ENCODE peak calls at places on chromosome X, in nine cellular contexts. P, D, U, Z, W, O, T, S and V are unnamed samples.
A peak's percentile ranks its signal among the peaks of the same experiment; 100 is the strongest.

GRCh38 chrX:110316351-110317078 is 1.4 kb downstream of the AMMECR1 start:
- DNase-seq in P (no peak), D (peak; percentile 8), U (no peak), Z (no peak), W (no peak), O (no peak), T (no peak), S (no peak), V (no peak)

GRCh38 chrX:47176101-47176740 is 17.4 kb upstream of the UBA1 start:
- DNase-seq in P (no peak), D (no peak), U (no peak), Z (peak; percentile 50), W (no peak), O (no peak), T (no peak), S (no peak), V (no peak)

GRCh38 chrX:72120798-72121197 is 10.9 kb downstream of the RTL5 start:
- DNase-seq in P (no peak), D (no peak), U (no peak), Z (no peak), W (no peak), O (no peak), T (peak; percentile 40), S (peak; percentile 8), V (no peak)

GRCh38 chrX:31319586-31319985 is 247.7 kb upstream of the FTHL17 start:
- DNase-seq in P (no peak), D (no peak), U (no peak), Z (no peak), W (no peak), O (no peak), T (no peak), S (no peak), V (no peak)

GRCh38 chrX:26922278-26922677 is 540.9 kb downstream of the PPP4R3C start:
- DNase-seq in P (no peak), D (no peak), U (no peak), Z (no peak), W (no peak), O (no peak), T (peak; percentile 6), S (peak; percentile 14), V (no peak)

GRCh38 chrX:30653415-30654131 is at the start of gene GK:
- DNase-seq in P (peak; percentile 15), D (peak; percentile 9), U (no peak), Z (no peak), W (peak; percentile 19), O (peak; percentile 12), T (peak; percentile 23), S (no peak), V (no peak)

GRCh38 chrX:68669872-68670271 is 22.4 kb downstream of the STARD8 start:
- DNase-seq in P (no peak), D (no peak), U (no peak), Z (no peak), W (no peak), O (no peak), T (no peak), S (no peak), V (no peak)

GRCh38 chrX:21960569-21960968 is 20.1 kb downstream of the SMS start:
- DNase-seq in P (no peak), D (no peak), U (no peak), Z (no peak), W (no peak), O (no peak), T (no peak), S (no peak), V (peak; percentile 46)

GRCh38 chrX:68719904-68720614 is 72.6 kb downstream of the STARD8 start:
- DNase-seq in P (no peak), D (peak; percentile 6), U (no peak), Z (peak; percentile 45), W (no peak), O (no peak), T (peak; percentile 4), S (no peak), V (peak; percentile 6)

DNA sequence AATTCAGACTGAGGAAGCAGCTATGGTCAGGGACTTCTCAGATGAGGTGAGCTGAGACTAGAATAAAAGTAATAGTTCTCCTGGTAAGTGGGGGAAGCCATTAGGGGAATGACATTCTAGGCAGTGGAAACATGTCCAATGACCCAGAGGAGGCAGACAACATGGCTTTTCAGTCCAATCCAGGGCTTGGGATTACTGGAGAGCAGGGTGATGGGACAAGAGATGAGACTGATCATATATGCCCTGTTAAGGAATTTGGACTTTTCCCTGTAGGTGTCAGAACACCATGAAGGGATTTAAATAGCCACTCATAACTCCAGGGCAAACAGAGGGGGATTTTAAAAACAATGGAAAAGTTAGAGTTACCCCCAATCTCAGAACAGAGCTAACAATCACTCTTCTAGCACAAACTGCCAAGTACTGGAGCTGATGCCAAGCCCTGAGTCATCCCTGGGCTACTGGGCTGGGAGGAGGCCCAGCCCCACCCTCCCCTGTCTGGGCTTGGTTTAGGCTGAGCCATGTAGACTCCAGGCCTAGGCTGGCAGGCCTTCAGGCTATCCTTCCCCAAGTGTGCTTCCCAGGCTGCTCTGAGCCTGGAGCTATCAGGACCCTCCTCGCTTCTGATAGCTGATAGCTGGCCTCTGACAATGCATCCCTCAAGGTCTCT is 22.7 kb upstream of the MSN start:
- DNase-seq in P (peak; percentile 82), D (no peak), U (peak; percentile 39), Z (peak; percentile 95), W (no peak), O (peak; percentile 81), T (peak; percentile 91), S (peak; percentile 81), V (peak; percentile 85)
- H3K27ac ChIP-seq in P (peak overlapping the region; percentile 78), D (no peak overlapping the region), U (peak overlapping the region; percentile 15), Z (peak overlapping the region; percentile 78), W (no peak overlapping the region), O (peak overlapping the region; percentile 15), T (peak overlapping the region; percentile 39), S (no peak overlapping the region), V (no peak overlapping the region)

GRCh38 chrX:131746491-131746968 is 202.7 kb downstream of the OR13H1 start:
- DNase-seq in P (no peak), D (peak; percentile 78), U (peak; percentile 2), Z (peak; percentile 89), W (peak; percentile 79), O (peak; percentile 79), T (peak; percentile 91), S (peak; percentile 57), V (peak; percentile 87)
- TF ChIP-seq CTCF in P (no peak), D (peak; percentile 23), U (no peak), Z (peak; percentile 41), W (peak; percentile 22), O (peak; percentile 22), T (peak; percentile 58), S (no peak), V (no peak)

DNA sequence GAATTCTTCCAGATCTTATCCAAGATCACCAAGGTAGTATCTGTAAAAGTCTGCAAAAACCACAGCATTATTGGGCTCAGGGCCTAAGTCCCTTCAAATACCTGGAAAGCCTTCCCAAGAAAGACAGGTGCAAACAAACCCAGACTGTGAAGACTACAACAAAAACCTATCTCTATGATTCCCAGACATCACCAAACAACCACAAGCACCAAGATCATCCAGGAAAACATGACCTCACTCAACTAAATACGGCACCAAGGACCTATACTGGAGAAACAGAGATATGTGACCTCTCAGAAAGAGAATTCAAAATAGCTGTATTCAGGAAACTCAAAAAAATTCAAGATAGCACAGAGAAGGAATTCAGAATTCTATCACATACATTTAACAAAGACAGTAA is 15.3 kb downstream of the TCEAL1 start:
- DNase-seq in P (no peak), D (no peak), U (no peak), Z (no peak), W (no peak), O (no peak), T (no peak), S (no peak), V (no peak)
- H3K27me3 ChIP-seq in P (no peaks in the 10 kb centered on the region), D (no peaks in the 10 kb centered on the region), U (no peaks in the 10 kb centered on the region), Z (no peaks in the 10 kb centered on the region), W (no peaks in the 10 kb centered on the region), O (no peaks in the 10 kb centered on the region), T (no peaks in the 10 kb centered on the region), S (no peaks in the 10 kb centered on the region), V (no peaks in the 10 kb centered on the region)

DNA sequence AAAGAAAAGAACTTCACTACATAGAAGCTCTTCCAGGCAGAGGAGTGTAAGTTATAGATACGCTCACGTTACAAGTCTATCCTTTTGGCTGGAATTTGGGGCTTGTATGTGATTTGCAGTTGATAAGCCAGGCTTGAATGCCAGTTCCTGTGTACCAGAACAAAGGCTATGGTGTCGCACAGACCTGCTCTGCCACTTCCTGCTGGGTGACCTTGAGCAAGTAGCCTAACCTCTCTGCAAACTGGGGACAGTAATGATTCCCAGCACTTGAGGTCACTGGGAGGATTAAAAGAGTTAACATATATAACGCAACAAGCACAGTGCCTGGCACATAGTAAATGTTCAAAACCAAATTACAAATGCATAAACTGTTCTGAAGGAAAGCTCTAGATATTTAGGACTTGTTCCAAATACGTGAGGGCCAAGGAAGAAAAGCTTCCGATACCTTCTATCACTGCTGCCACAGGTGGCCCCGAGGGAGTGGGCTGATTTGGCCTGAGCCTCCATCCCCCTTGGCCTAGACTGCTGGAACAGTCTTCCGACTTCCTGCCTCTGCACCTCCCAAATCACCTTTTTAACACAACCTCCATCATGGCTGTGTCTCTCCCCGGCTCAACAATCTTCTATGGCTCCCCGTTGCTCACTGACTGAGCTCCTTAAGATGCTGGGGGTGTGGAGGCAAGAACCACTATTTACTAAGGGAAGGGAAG is 1.3 kb upstream of the SOWAHD start:
- DNase-seq in P (no peak), D (peak; percentile 23), U (no peak), Z (no peak), W (peak; percentile 36), O (no peak), T (no peak), S (no peak), V (no peak)
- H3K27ac ChIP-seq in P (no peak overlapping the region), D (peak overlapping the region; percentile 99), U (no peak overlapping the region), Z (no peak overlapping the region), W (peak overlapping the region; percentile 86), O (no peak overlapping the region), T (no peak overlapping the region), S (no peak overlapping the region), V (no peak overlapping the region)

DNA sequence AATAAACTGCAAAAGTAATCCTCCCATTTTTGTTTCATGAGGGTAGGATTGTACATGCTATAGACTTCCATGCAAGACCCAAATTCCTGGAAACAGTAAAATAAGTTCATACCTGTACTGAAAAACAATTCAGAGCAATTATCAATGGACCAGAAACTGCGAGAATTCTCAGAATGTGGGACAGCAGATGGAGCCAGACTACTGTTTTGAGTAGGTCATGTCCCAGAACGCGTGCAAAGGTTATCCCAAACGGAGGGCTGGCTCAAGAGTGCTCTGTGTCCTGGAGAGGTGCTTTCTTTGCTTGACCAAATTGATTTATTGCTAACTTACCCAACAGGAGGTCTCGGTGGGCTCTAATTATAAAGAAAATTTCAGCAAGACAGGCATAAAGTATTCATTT is 1.7 kb upstream of the MAGEH1 start:
- DNase-seq in P (no peak), D (peak; percentile 16), U (no peak), Z (no peak), W (no peak), O (no peak), T (peak; percentile 19), S (no peak), V (no peak)
- TF ChIP-seq CTCF in P (peak; percentile 26), D (peak; percentile 31), U (no peak), Z (no peak), W (no peak), O (no peak), T (peak; percentile 41), S (no peak), V (no peak)